ENCODE peak calls at places on chromosomes 3 and 15, in four cellular contexts. D is occipital lobe, K is frontal cortex, N is NCI-H2029 treated with DMSO at 0.1 percent for 48 hours. R is an unnamed sample.

GRCh38 chr3:114498779-114499370 is 205.0 kb downstream of the TIGIT start:
- DNase-seq in N (no peak), K (no peak), D (no peak), R (no peak)

GRCh38 chr3:135368316-135368715 is 573.3 kb downstream of the EPHB1 start:
- DNase-seq in N (no peak), D (no peak), K (no peak), R (no peak)

GRCh38 chr3:165669967-165670366 is 167.3 kb downstream of the BCHE start:
- DNase-seq in K (no peak), N (no peak), D (no peak), R (no peak)

GRCh38 chr3:122513386-122514122 is 1.2 kb downstream of the KPNA1 start:
- DNase-seq in K (no peak), D (no peak), N (peak; percentile 52), R (no peak)

GRCh38 chr15:67290319-67290718 is 35.7 kb downstream of the IQCH start:
- DNase-seq in N (no peak), D (no peak), K (no peak), R (no peak)

GRCh38 chr15:77830041-77830440 is 197.3 kb upstream of the LINGO1 start:
- DNase-seq in K (no peak), D (no peak), N (no peak), R (no peak)

GRCh38 chr3:170560296-170560695 is 25.6 kb downstream of the SLC7A14 start:
- DNase-seq in D (no peak), N (no peak), K (no peak), R (no peak)

GRCh38 chr3:4996223-4996765 is 17.1 kb downstream of the BHLHE40 start:
- DNase-seq in D (no peak), N (no peak), K (no peak), R (no peak)

GRCh38 chr3:43455233-43455632 is 166.6 kb downstream of the ANO10 start:
- DNase-seq in K (no peak), D (no peak), N (no peak), R (no peak)

GRCh38 chr15:76330281-76330680 is 6.3 kb upstream of the ISL2 start:
- DNase-seq in K (peak; percentile 48), D (no peak), N (no peak), R (no peak)

GRCh38 chr3:192869131-192870027 is 48.3 kb downstream of the MB21D2 start:
- DNase-seq in D (peak; percentile 34), N (no peak), K (no peak), R (no peak)